ENCODE peak calls at places on chromosomes 2 and 18, in seven cellular contexts. A is K562, O is HepG2, S is A549, C is HCT116, J is H1, V is SK-N-SH. N is an unnamed sample.

GRCh38 chr2:22748909-22749308 is 636.1 kb upstream of the KLHL29 start:
- DNase-seq in A (no peak), O (no peak), S (no peak), C (no peak), J (no peak), V (no peak), N (no peak)

GRCh38 chr2:72211777-72212515 is 64.3 kb upstream of the CYP26B1 start:
- DNase-seq in A (no peak), O (no peak), S (no peak), C (no peak), J (no peak), V (no peak), N (no peak)

GRCh38 chr2:109644571-109645275 is 30.6 kb downstream of the SOWAHC start:
- DNase-seq in A (no peak), O (peak), S (no peak), C (no peak), J (peak), V (peak), N (no peak)

GRCh38 chr2:66495788-66496640 is 61.1 kb downstream of the MEIS1 start:
- DNase-seq in A (peak), O (peak), S (peak), C (no peak), J (no peak), V (no peak), N (peak)

GRCh38 chr2:200378652-200379290 is 72.3 kb downstream of the SPATS2L start:
- DNase-seq in A (no peak), O (no peak), S (no peak), C (no peak), J (no peak), V (no peak), N (peak)

GRCh38 chr2:44941551-44942234 is at the start of gene SIX3:
- DNase-seq in A (no peak), O (no peak), S (no peak), C (peak), J (no peak), V (peak), N (peak)

GRCh38 chr2:97005353-97005752 is 19.0 kb upstream of the FAM178B start:
- DNase-seq in A (peak), O (peak), S (peak), C (peak), J (no peak), V (peak), N (no peak)

GRCh38 chr2:27194538-27195354 is 17.1 kb upstream of the ATRAID start:
- DNase-seq in A (no peak), O (peak), S (no peak), C (no peak), J (no peak), V (no peak), N (no peak)

GRCh38 chr18:5296706-5297320 is 1.3 kb upstream of the ZBTB14 start:
- DNase-seq in A (peak), O (peak), S (peak), C (peak), J (peak), V (peak), N (peak)

DNA sequence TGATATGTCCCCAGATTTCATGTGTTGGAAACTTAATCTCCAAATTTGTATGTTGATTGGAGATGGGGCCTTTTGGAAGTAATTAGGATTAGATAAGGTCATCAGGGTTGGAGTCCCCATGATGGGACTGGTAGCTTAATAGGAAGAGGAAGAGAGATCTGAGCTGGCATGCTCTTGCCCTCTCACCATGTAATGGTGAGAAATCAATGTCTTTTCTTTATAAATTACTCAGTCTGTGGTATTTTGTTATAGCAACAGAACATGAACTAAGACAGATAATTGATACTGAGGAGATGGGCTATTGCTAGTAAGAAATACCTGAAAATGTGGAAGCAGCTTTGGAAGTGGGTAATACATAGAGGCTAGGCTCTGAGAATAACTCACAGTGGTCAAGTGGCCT is 48.0 kb downstream of the CDC42EP3 start:
- DNase-seq in A (no peak), O (no peak), S (no peak), C (no peak), J (no peak), V (no peak), N (no peak)
- H3K27ac ChIP-seq in A (no peak), O (no peak), S (no peak), C (no peak), J (no peak), V (no peak), N (no peak)

DNA sequence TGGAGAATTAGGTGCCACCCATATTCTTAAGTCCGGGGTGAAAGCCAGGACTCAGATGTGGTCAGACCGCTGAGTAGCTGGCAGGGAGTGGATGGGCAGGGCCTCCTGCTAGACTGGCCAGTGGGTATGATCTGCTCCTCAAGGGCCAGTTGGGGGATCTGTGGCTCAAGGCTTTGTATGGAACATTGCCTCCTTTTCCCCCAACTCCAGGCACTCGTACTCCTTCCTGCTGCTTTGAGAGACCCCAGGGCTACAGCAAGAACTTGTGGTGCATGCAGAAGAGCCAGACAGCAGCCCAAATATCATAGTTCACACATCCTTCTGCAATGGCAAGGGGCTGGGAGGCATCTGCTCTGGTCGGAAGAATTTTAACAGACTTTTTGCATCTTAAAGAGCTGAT is 61.7 kb downstream of the PDCL3 start:
- DNase-seq in A (no peak), O (no peak), S (no peak), C (no peak), J (no peak), V (no peak), N (no peak)
- TF ChIP-seq MAX in A (no peak), O (no peak), S (no peak), C (no peak), J (no peak), V (no peak), N (no peak)

GRCh38 chr2:174902491-174903242 is 102.5 kb downstream of the CHN1 start:
- DNase-seq in A (no peak), O (no peak), S (no peak), C (no peak), J (no peak), V (peak), N (peak)
- H3K27ac ChIP-seq in A (no peak), O (no peak), S (no peak), C (no peak), J (no peak), V (peak), N (no peak)

GRCh38 chr18:74596959-74597661 is 560 bp upstream of the ZNF407 start:
- DNase-seq in A (peak), O (peak), S (peak), C (no peak), J (peak), V (peak), N (peak)
- TF ChIP-seq MAX in A (no peak), O (no peak), S (peak), C (no peak), J (peak), V (no peak), N (no peak)

GRCh38 chr18:13005289-13005688 is 14.1 kb downstream of the CEP192 start:
- DNase-seq in A (no peak), O (no peak), S (no peak), C (no peak), J (no peak), V (no peak), N (no peak)

GRCh38 chr18:13004316-13004879 is 13.2 kb downstream of the CEP192 start:
- DNase-seq in A (no peak), O (no peak), S (no peak), C (no peak), J (no peak), V (no peak), N (no peak)

GRCh38 chr18:13011719-13012118 is 20.6 kb downstream of the CEP192 start:
- DNase-seq in A (no peak), O (no peak), S (no peak), C (no peak), J (no peak), V (no peak), N (no peak)

GRCh38 chr18:13003466-13003896 is 12.3 kb downstream of the CEP192 start:
- DNase-seq in A (peak), O (peak), S (peak), C (peak), J (peak), V (peak), N (peak)

GRCh38 chr18:13006731-13007550 is 15.8 kb downstream of the CEP192 start:
- DNase-seq in A (no peak), O (no peak), S (no peak), C (no peak), J (no peak), V (no peak), N (no peak)
- H3K27ac ChIP-seq in A (no peak), O (no peak), S (no peak), C (no peak), J (no peak), V (no peak), N (no peak)

GRCh38 chr18:22179174-22179573 is 9.8 kb downstream of the GATA6 start:
- DNase-seq in A (no peak), O (no peak), S (no peak), C (no peak), J (no peak), V (no peak), N (peak)
- TF ChIP-seq MAX in A (no peak), O (no peak), S (no peak), C (no peak), J (no peak), V (no peak), N (no peak)

GRCh38 chr2:36478999-36479398 is 119.0 kb downstream of the FEZ2 start:
- DNase-seq in A (no peak), O (no peak), S (no peak), C (no peak), J (no peak), V (no peak), N (no peak)
- H3K27ac ChIP-seq in A (peak), O (no peak), S (peak), C (peak), J (no peak), V (peak), N (peak)

GRCh38 chr18:12492907-12493306 is 85.2 kb downstream of the PRELID3A start:
- DNase-seq in A (no peak), O (no peak), S (no peak), C (no peak), J (no peak), V (no peak), N (no peak)

GRCh38 chr18:12500986-12501385 is 93.3 kb downstream of the PRELID3A start:
- DNase-seq in A (no peak), O (peak), S (no peak), C (no peak), J (no peak), V (no peak), N (no peak)

GRCh38 chr18:12497296-12497695 is 89.6 kb downstream of the PRELID3A start:
- DNase-seq in A (no peak), O (no peak), S (no peak), C (no peak), J (no peak), V (no peak), N (no peak)

GRCh38 chr18:12497839-12498238 is 90.1 kb downstream of the PRELID3A start:
- DNase-seq in A (no peak), O (no peak), S (no peak), C (no peak), J (no peak), V (no peak), N (no peak)
- TF ChIP-seq MAX in A (no peak), O (no peak), S (no peak), C (no peak), J (no peak), V (no peak), N (no peak)

DNA sequence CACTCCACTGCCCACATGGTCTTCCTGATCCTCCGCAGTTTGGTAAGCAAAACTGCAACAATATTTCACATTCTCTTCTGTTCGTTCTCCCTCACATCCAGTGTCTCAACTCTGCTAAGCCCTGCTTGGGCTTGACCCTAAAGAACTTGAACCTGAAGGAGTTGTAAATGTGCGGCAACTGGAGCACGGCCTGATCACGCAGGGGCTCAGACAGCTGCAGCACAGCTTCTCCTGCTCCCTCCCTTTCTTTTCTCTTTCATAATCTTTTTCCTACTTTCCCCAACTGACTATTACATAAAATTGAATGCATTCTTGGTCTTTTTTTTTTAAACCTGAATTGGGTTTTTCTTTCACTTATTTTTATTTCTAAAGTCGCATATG is 10.2 kb downstream of the CYRIA start:
- DNase-seq in A (no peak), O (no peak), S (no peak), C (no peak), J (peak), V (no peak), N (no peak)
- H3K27ac ChIP-seq in A (no peak), O (no peak), S (no peak), C (no peak), J (no peak), V (no peak), N (no peak)

GRCh38 chr2:217160978-217161973 is 301.4 kb upstream of the TNP1 start:
- DNase-seq in A (no peak), O (no peak), S (no peak), C (no peak), J (no peak), V (no peak), N (peak)

GRCh38 chr2:217160103-217160502 is 300.2 kb upstream of the TNP1 start:
- DNase-seq in A (no peak), O (no peak), S (no peak), C (no peak), J (no peak), V (no peak), N (no peak)

GRCh38 chr2:217165547-217165946 is 305.7 kb upstream of the TNP1 start:
- DNase-seq in A (no peak), O (no peak), S (no peak), C (no peak), J (no peak), V (no peak), N (no peak)

GRCh38 chr2:217164008-217164407 is 304.1 kb upstream of the TNP1 start:
- DNase-seq in A (no peak), O (no peak), S (no peak), C (no peak), J (no peak), V (no peak), N (no peak)

DNA sequence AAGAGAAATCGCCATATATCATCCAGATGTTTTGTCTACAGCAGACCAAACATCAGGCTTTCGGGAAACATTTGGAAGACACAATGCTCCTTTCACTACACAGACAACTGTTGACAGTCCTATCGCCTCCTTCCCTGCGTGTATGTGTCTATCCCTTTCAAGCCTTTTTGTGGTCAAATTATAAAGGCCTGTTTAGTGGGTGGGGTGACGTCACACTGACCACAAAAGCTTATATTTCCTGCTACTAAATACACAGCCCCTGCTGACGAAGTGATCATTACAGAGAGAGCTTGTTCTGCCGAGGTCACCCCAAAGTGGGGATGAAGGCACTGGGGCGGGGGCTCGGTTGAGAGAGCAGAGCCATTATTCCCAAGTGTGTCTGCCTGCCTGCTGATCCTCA is 302.7 kb upstream of the TNP1 start:
- DNase-seq in A (peak), O (peak), S (no peak), C (peak), J (no peak), V (no peak), N (no peak)
- TF ChIP-seq MAX in A (no peak), O (no peak), S (no peak), C (no peak), J (no peak), V (no peak), N (no peak)